ENCODE peak calls at places on chromosomes 12 and 14, in nine cellular contexts. U is Panc1; J is NCI-H1092; D is Calu3; Q is WTC11; W is Karpas-422; X is skeletal muscle cell; C is GF-D8; L is stimulated activated CD4-positive, alpha-beta T cell treated with anti-CD3 and anti-CD28 coated beads, Interleukin-1b, Interleukin-23, amount 100 ng/mL, for 4 hours. N is an unnamed sample.
A peak's percentile ranks its signal among the peaks of the same experiment; 100 is the strongest.

GRCh38 chr12:56223571-56224101 is 506 bp upstream of the NABP2 start:
- DNase-seq in U (no peak), J (no peak), D (no peak), Q (no peak), W (no peak), X (no peak), C (no peak), L (no peak), N (no peak)

GRCh38 chr14:80315681-80316080 is 104.4 kb upstream of the DIO2 start:
- DNase-seq in U (no peak), J (no peak), D (no peak), Q (no peak), W (no peak), X (no peak), C (no peak), L (no peak), N (no peak)

GRCh38 chr12:90940872-90941499 is 14.0 kb downstream of the CCER1 start:
- DNase-seq in U (peak; percentile 15), J (no peak), D (no peak), Q (no peak), W (peak; percentile 79), X (no peak), C (no peak), L (no peak), N (no peak)

GRCh38 chr14:93035917-93036651 is 79.6 kb downstream of the ITPK1 start:
- DNase-seq in U (no peak), J (no peak), D (peak; percentile 81), Q (no peak), W (no peak), X (no peak), C (no peak), L (no peak), N (peak; percentile 46)

GRCh38 chr12:94109154-94109553 is 39.2 kb upstream of the PLXNC1 start:
- DNase-seq in U (no peak), J (no peak), D (no peak), Q (no peak), W (no peak), X (peak; percentile 27), C (no peak), L (peak; percentile 40), N (no peak)

GRCh38 chr14:96126339-96126770 is 78.3 kb upstream of the BDKRB2 start:
- DNase-seq in U (no peak), J (no peak), D (no peak), Q (no peak), W (no peak), X (no peak), C (peak; percentile 24), L (no peak), N (no peak)

GRCh38 chr12:19018302-19018980 is 111.1 kb upstream of the PLEKHA5 start:
- DNase-seq in U (no peak), J (no peak), D (peak; percentile 12), Q (no peak), W (no peak), X (peak; percentile 71), C (no peak), L (no peak), N (no peak)

GRCh38 chr12:109534456-109534855 is 38.8 kb downstream of the MMAB start:
- DNase-seq in U (no peak), J (no peak), D (no peak), Q (no peak), W (no peak), X (no peak), C (no peak), L (no peak), N (no peak)

GRCh38 chr14:64950889-64951288 is 8.3 kb upstream of the GPX2 start:
- DNase-seq in U (no peak), J (no peak), D (no peak), Q (no peak), W (no peak), X (no peak), C (no peak), L (no peak), N (peak; percentile 69)

GRCh38 chr14:76909266-76909665 is 83.1 kb downstream of the LRRC74A start:
- DNase-seq in U (no peak), J (no peak), D (no peak), Q (no peak), W (no peak), X (no peak), C (no peak), L (no peak), N (no peak)

GRCh38 chr12:104656921-104657320 is 200.2 kb downstream of the CHST11 start:
- DNase-seq in U (no peak), J (no peak), D (no peak), Q (no peak), W (no peak), X (peak; percentile 43), C (no peak), L (no peak), N (no peak)

GRCh38 chr12:109461846-109462766 is 15.0 kb downstream of the KCTD10 start:
- DNase-seq in U (no peak), J (no peak), D (peak; percentile 54), Q (peak; percentile 29), W (no peak), X (peak; percentile 90), C (no peak), L (no peak), N (peak; percentile 90)

GRCh38 chr12:51368640-51369517 is 22.3 kb downstream of the GALNT6 start:
- DNase-seq in U (no peak), J (no peak), D (no peak), Q (peak; percentile 35), W (peak; percentile 47), X (no peak), C (peak; percentile 98), L (peak; percentile 57), N (no peak)

GRCh38 chr14:104138891-104139459 is 588 bp downstream of the KIF26A start:
- DNase-seq in U (no peak), J (no peak), D (no peak), Q (peak; percentile 17), W (no peak), X (no peak), C (no peak), L (no peak), N (peak; percentile 24)

GRCh38 chr12:79008591-79008990 is 144.0 kb downstream of the SYT1 start:
- DNase-seq in U (no peak), J (no peak), D (no peak), Q (no peak), W (no peak), X (no peak), C (no peak), L (no peak), N (no peak)

GRCh38 chr12:99959549-99960170 is 25.1 kb downstream of the ANKS1B start:
- DNase-seq in U (peak; percentile 30), J (peak; percentile 32), D (no peak), Q (no peak), W (no peak), X (no peak), C (no peak), L (no peak), N (no peak)

GRCh38 chr12:124450376-124450750 is 117.0 kb downstream of the NCOR2 start:
- DNase-seq in U (no peak), J (no peak), D (no peak), Q (no peak), W (no peak), X (no peak), C (no peak), L (no peak), N (no peak)

GRCh38 chr12:122858171-122858570 is 22.9 kb downstream of the HIP1R start:
- DNase-seq in U (no peak), J (no peak), D (no peak), Q (no peak), W (no peak), X (no peak), C (no peak), L (no peak), N (no peak)

GRCh38 chr14:58805605-58806358 is 168.0 kb downstream of the DACT1 start:
- DNase-seq in U (no peak), J (peak; percentile 93), D (no peak), Q (no peak), W (no peak), X (peak; percentile 62), C (no peak), L (no peak), N (no peak)

GRCh38 chr14:61472025-61472672 is 150.8 kb downstream of the PRKCH start:
- DNase-seq in U (no peak), J (peak; percentile 33), D (peak; percentile 29), Q (no peak), W (no peak), X (peak; percentile 96), C (no peak), L (no peak), N (peak; percentile 56)

GRCh38 chr12:52029686-52030085 is 21.6 kb upstream of the NR4A1 start:
- DNase-seq in U (no peak), J (peak; percentile 87), D (peak; percentile 31), Q (peak; percentile 79), W (peak; percentile 83), X (no peak), C (no peak), L (no peak), N (no peak)

GRCh38 chr14:99821519-99822165 is 28.4 kb downstream of the EML1 start:
- DNase-seq in U (no peak), J (peak; percentile 23), D (peak; percentile 11), Q (no peak), W (no peak), X (peak; percentile 70), C (no peak), L (no peak), N (no peak)

N was measured in left ventricle myocardium inferior.